ENCODE peak calls at places on chromosome 1, in five cellular contexts. R is neuronal stem cell, T is IMR-90, N is mesendoderm, Z is mesenchymal stem cell. W is an unnamed sample.

GRCh38 chr1:4004635-4005430 is 104.8 kb upstream of the C1orf174 start:
- DNase-seq in R (no peak), T (no peak), N (no peak), Z (no peak), W (peak; percentile 17)

GRCh38 chr1:212951058-212951923 is 950 bp downstream of the VASH2 start:
- DNase-seq in R (no peak), T (no peak), N (no peak), Z (peak; percentile 18), W (no peak)

GRCh38 chr1:32878183-32878582 is 7.5 kb upstream of the FNDC5 start:
- DNase-seq in R (no peak), T (peak; percentile 30), N (peak; percentile 60), Z (no peak), W (no peak)

GRCh38 chr1:236316437-236316836 is 34.7 kb upstream of the ERO1B start:
- DNase-seq in R (no peak), T (no peak), N (no peak), Z (no peak), W (no peak)

GRCh38 chr1:150268706-150269403 is at the start of gene APH1A:
- DNase-seq in R (peak; percentile 91), T (peak; percentile 96), N (peak; percentile 99), Z (peak; percentile 96), W (peak; percentile 99)

GRCh38 chr1:230231739-230232075 is 164.7 kb downstream of the GALNT2 start:
- DNase-seq in R (no peak), T (peak; percentile 60), N (peak; percentile 40), Z (peak; percentile 55), W (no peak)

GRCh38 chr1:114322207-114322606 is 168.5 kb upstream of the SYT6 start:
- DNase-seq in R (no peak), T (no peak), N (no peak), Z (no peak), W (no peak)

GRCh38 chr1:108050911-108051624 is 86.1 kb upstream of the VAV3 start:
- DNase-seq in R (no peak), T (no peak), N (peak; percentile 48), Z (no peak), W (no peak)

GRCh38 chr1:45035631-45036301 is 23.7 kb downstream of the UROD start:
- DNase-seq in R (no peak), T (no peak), N (no peak), Z (no peak), W (no peak)

GRCh38 chr1:39609618-39610331 is 29.7 kb downstream of the HEYL start:
- DNase-seq in R (peak; percentile 67), T (no peak), N (peak; percentile 90), Z (peak; percentile 53), W (peak; percentile 93)

GRCh38 chr1:177794316-177794991 is 175.4 kb downstream of the SEC16B start:
- DNase-seq in R (peak; percentile 48), T (no peak), N (peak; percentile 42), Z (no peak), W (no peak)
- H3K27ac ChIP-seq in R (peak overlapping the region; percentile 79), T (no peak overlapping the region), N (no peak overlapping the region), Z (no peak overlapping the region), W (peak overlapping the region; percentile 86)

DNA sequence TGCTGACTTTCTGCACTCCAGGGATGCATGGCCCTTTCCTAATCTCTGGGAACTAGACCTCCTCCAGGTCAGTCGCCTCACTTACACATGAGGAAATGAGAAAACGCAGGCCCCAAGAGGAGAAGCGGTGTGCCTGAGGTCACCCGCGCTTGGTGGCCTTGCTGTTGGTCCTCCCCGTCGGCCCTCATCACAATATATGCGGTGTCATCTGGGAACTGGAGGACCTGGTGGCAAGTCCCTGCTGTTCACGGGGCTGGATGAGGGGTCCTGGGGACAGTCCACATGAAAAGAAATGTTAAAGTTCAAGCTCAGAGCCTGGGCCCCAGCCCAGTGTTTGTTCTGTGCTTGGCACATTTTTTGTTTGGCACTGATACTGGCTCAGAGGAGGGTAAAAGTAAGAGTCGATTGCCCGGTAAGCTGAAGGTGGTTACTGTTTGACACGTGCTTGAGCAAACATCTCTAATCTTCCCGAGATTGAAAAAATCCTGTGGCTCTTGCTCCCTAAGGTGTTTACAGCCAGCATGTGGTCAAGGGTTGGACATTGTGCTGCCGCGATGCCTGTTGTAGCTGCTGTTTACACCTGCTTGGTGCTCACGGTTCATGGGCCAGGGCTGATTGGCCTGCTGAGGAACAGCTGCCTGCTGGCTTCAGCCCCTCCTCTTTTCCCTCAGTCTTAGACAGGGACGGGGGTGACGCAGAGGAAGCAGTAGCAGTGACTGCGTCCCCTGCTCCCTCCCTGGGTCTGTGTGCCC is 5.2 kb downstream of the COQ8A start:
- DNase-seq in R (no peak), T (no peak), N (peak; percentile 25), Z (no peak), W (peak; percentile 53)
- H3K23ac ChIP-seq in R (no peak overlapping the region), T (no peak overlapping the region), N (no peak overlapping the region), Z (no peak overlapping the region), W (no peak overlapping the region)

DNA sequence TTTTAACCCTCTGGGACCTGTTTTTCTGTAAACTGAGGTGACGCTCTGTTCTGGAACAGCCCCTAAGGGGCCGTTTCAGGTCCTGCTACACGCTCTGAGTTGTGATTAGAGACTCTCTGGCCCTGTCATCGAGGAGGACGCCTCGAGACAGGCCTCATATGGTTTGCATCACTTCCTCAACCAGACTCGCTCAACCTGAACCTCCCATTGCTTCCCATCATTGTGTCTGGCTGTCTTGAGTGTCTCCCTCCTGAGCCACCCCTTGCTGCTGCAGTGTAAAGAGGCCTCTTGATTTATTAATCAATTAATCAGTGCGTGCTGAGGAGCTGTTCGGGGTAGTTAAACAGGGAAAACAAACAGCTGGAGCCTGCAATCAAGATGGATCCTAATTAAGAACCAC is 210.3 kb downstream of the KIF26B start:
- DNase-seq in R (no peak), T (no peak), N (no peak), Z (no peak), W (no peak)
- H3K27ac ChIP-seq in R (no peak overlapping the region), T (no peak overlapping the region), N (no peak overlapping the region), Z (no peak overlapping the region), W (no peak overlapping the region)

GRCh38 chr1:162059721-162060120 is 9.8 kb upstream of the NOS1AP start:
- DNase-seq in R (no peak), T (no peak), N (no peak), Z (no peak), W (no peak)
- H3K23ac ChIP-seq in R (no peak overlapping the region), T (no peak overlapping the region), N (peak overlapping the region; percentile 32), Z (no peak overlapping the region), W (no peak overlapping the region)

GRCh38 chr1:214583824-214584554 is 19.0 kb upstream of the CENPF start:
- DNase-seq in R (no peak), T (no peak), N (no peak), Z (no peak), W (no peak)

GRCh38 chr1:214583113-214583512 is 19.9 kb upstream of the CENPF start:
- DNase-seq in R (no peak), T (no peak), N (no peak), Z (no peak), W (no peak)

GRCh38 chr1:214584805-214585766 is 17.9 kb upstream of the CENPF start:
- DNase-seq in R (no peak), T (peak; percentile 73), N (peak; percentile 72), Z (peak; percentile 73), W (no peak)

GRCh38 chr1:214581785-214582184 is 21.2 kb upstream of the CENPF start:
- DNase-seq in R (no peak), T (peak; percentile 91), N (peak; percentile 63), Z (peak; percentile 56), W (no peak)

GRCh38 chr1:214582289-214582891 is 20.6 kb upstream of the CENPF start:
- DNase-seq in R (no peak), T (no peak), N (peak; percentile 64), Z (no peak), W (peak; percentile 65)
- H3K27ac ChIP-seq in R (no peak overlapping the region), T (no peak overlapping the region), N (no peak overlapping the region), Z (peak overlapping the region; percentile 50), W (no peak overlapping the region)

GRCh38 chr1:221886311-221887090 is 144.6 kb upstream of the DUSP10 start:
- DNase-seq in R (no peak), T (no peak), N (peak; percentile 64), Z (no peak), W (no peak)

GRCh38 chr1:221887091-221887746 is 145.3 kb upstream of the DUSP10 start:
- DNase-seq in R (no peak), T (peak; percentile 88), N (peak; percentile 92), Z (peak; percentile 83), W (peak; percentile 60)

GRCh38 chr1:221888801-221889200 is 146.9 kb upstream of the DUSP10 start:
- DNase-seq in R (no peak), T (no peak), N (no peak), Z (no peak), W (no peak)

GRCh38 chr1:221888218-221888617 is 146.3 kb upstream of the DUSP10 start:
- DNase-seq in R (no peak), T (no peak), N (no peak), Z (no peak), W (no peak)

GRCh38 chr1:221887758-221888157 is 145.9 kb upstream of the DUSP10 start:
- DNase-seq in R (no peak), T (no peak), N (no peak), Z (no peak), W (no peak)
- H3K23ac ChIP-seq in R (no peak overlapping the region), T (no peak overlapping the region), N (no peak overlapping the region), Z (no peak overlapping the region), W (no peak overlapping the region)

GRCh38 chr1:147924813-147925212 is 3.4 kb upstream of the GPR89B start:
- DNase-seq in R (no peak), T (no peak), N (peak; percentile 50), Z (no peak), W (no peak)

GRCh38 chr1:147919881-147920280 is 8.3 kb upstream of the GPR89B start:
- DNase-seq in R (no peak), T (peak; percentile 4), N (no peak), Z (no peak), W (no peak)
- H3K27ac ChIP-seq in R (no peak overlapping the region), T (no peak overlapping the region), N (no peak overlapping the region), Z (no peak overlapping the region), W (no peak overlapping the region)

GRCh38 chr1:30535595-30536325 is 187.6 kb downstream of the MATN1 start:
- DNase-seq in R (no peak), T (no peak), N (no peak), Z (no peak), W (no peak)
- H3K23ac ChIP-seq in R (no peak overlapping the region), T (no peak overlapping the region), N (no peak overlapping the region), Z (no peak overlapping the region), W (no peak overlapping the region)

GRCh38 chr1:206708058-206708457 is 23.4 kb downstream of the MAPKAPK2 start:
- DNase-seq in R (no peak), T (no peak), N (no peak), Z (no peak), W (no peak)

GRCh38 chr1:206710457-206710823 is 25.7 kb downstream of the MAPKAPK2 start:
- DNase-seq in R (no peak), T (no peak), N (no peak), Z (no peak), W (no peak)

GRCh38 chr1:206708882-206709281 is 24.2 kb downstream of the MAPKAPK2 start:
- DNase-seq in R (no peak), T (no peak), N (no peak), Z (no peak), W (no peak)

GRCh38 chr1:206709772-206710456 is 25.2 kb downstream of the MAPKAPK2 start:
- DNase-seq in R (no peak), T (peak; percentile 68), N (peak; percentile 65), Z (peak; percentile 74), W (no peak)

GRCh38 chr1:206709322-206709721 is 24.6 kb downstream of the MAPKAPK2 start:
- DNase-seq in R (no peak), T (no peak), N (no peak), Z (no peak), W (no peak)
- H3K27ac ChIP-seq in R (no peak overlapping the region), T (no peak overlapping the region), N (no peak overlapping the region), Z (peak overlapping the region; percentile 76), W (no peak overlapping the region)

GRCh38 chr1:88163187-88163586 is 520.9 kb upstream of the PKN2 start:
- DNase-seq in R (no peak), T (no peak), N (no peak), Z (no peak), W (no peak)
- H3K23ac ChIP-seq in R (no peak overlapping the region), T (no peak overlapping the region), N (no peak overlapping the region), Z (no peak overlapping the region), W (no peak overlapping the region)